ENCODE peak calls at places on chromosomes 7 and 10, in six cellular contexts. One of them, this sample, is unnamed.

GRCh38 chr7:322708-323111 is 32.7 kb downstream of the FOXL3 start:
- DNase-seq in substantia nigra: no peak
- DNase-seq in NCI-H187: no peak
- DNase-seq in MCF 10A: no peak
- DNase-seq in CD8-positive, alpha-beta T cell: no peak
- DNase-seq in activated naive CD4-positive, alpha-beta T cell treated with anti-CD3 and anti-CD28 coated beads, Interleukin-2, amount 50 U/mL, for 16 hours: no peak
- DNase-seq in this sample: peak; percentile 67

GRCh38 chr10:35331894-35332640 is 4.2 kb upstream of the CCNY start:
- DNase-seq in activated naive CD4-positive, alpha-beta T cell treated with anti-CD3 and anti-CD28 coated beads, Interleukin-2, amount 50 U/mL, for 16 hours: no peak
- DNase-seq in MCF 10A: peak; percentile 97
- DNase-seq in CD8-positive, alpha-beta T cell: no peak
- DNase-seq in NCI-H187: no peak
- DNase-seq in substantia nigra: no peak
- DNase-seq in this sample: no peak

GRCh38 chr7:30135551-30136271 is 925 bp downstream of the MTURN start:
- DNase-seq in CD8-positive, alpha-beta T cell: peak; percentile 68
- DNase-seq in activated naive CD4-positive, alpha-beta T cell treated with anti-CD3 and anti-CD28 coated beads, Interleukin-2, amount 50 U/mL, for 16 hours: peak; percentile 68
- DNase-seq in substantia nigra: peak; percentile 51
- DNase-seq in MCF 10A: peak; percentile 41
- DNase-seq in NCI-H187: peak; percentile 26
- DNase-seq in this sample: peak; percentile 93

GRCh38 chr7:29255839-29256782 is 61.5 kb downstream of the CHN2 start:
- DNase-seq in CD8-positive, alpha-beta T cell: no peak
- DNase-seq in MCF 10A: peak; percentile 48
- DNase-seq in NCI-H187: no peak
- DNase-seq in substantia nigra: no peak
- DNase-seq in activated naive CD4-positive, alpha-beta T cell treated with anti-CD3 and anti-CD28 coated beads, Interleukin-2, amount 50 U/mL, for 16 hours: no peak
- DNase-seq in this sample: no peak

GRCh38 chr10:13784067-13784466 is 197.3 kb downstream of the PRPF18 start:
- DNase-seq in CD8-positive, alpha-beta T cell: peak; percentile 50
- DNase-seq in NCI-H187: no peak
- DNase-seq in activated naive CD4-positive, alpha-beta T cell treated with anti-CD3 and anti-CD28 coated beads, Interleukin-2, amount 50 U/mL, for 16 hours: peak; percentile 24
- DNase-seq in MCF 10A: peak; percentile 40
- DNase-seq in substantia nigra: no peak
- DNase-seq in this sample: no peak

GRCh38 chr7:158023563-158024350 is 563.9 kb downstream of the PTPRN2 start:
- DNase-seq in NCI-H187: no peak
- DNase-seq in activated naive CD4-positive, alpha-beta T cell treated with anti-CD3 and anti-CD28 coated beads, Interleukin-2, amount 50 U/mL, for 16 hours: no peak
- DNase-seq in substantia nigra: no peak
- DNase-seq in MCF 10A: no peak
- DNase-seq in CD8-positive, alpha-beta T cell: no peak
- DNase-seq in this sample: no peak

GRCh38 chr10:6486280-6486679 is 93.8 kb downstream of the PRKCQ start:
- DNase-seq in activated naive CD4-positive, alpha-beta T cell treated with anti-CD3 and anti-CD28 coated beads, Interleukin-2, amount 50 U/mL, for 16 hours: no peak
- DNase-seq in NCI-H187: no peak
- DNase-seq in CD8-positive, alpha-beta T cell: no peak
- DNase-seq in substantia nigra: no peak
- DNase-seq in MCF 10A: no peak
- DNase-seq in this sample: no peak

GRCh38 chr7:20307119-20307518 is 23.6 kb upstream of the ITGB8 start:
- DNase-seq in substantia nigra: no peak
- DNase-seq in MCF 10A: no peak
- DNase-seq in NCI-H187: no peak
- DNase-seq in CD8-positive, alpha-beta T cell: no peak
- DNase-seq in activated naive CD4-positive, alpha-beta T cell treated with anti-CD3 and anti-CD28 coated beads, Interleukin-2, amount 50 U/mL, for 16 hours: no peak
- DNase-seq in this sample: no peak

GRCh38 chr7:101299511-101300464 is 21.8 kb downstream of the IFT22 start:
- DNase-seq in MCF 10A: no peak
- DNase-seq in substantia nigra: no peak
- DNase-seq in activated naive CD4-positive, alpha-beta T cell treated with anti-CD3 and anti-CD28 coated beads, Interleukin-2, amount 50 U/mL, for 16 hours: peak; percentile 12
- DNase-seq in NCI-H187: no peak
- DNase-seq in CD8-positive, alpha-beta T cell: no peak
- DNase-seq in this sample: no peak

GRCh38 chr10:17209931-17210330 is 8.5 kb upstream of the TRDMT1 start:
- DNase-seq in substantia nigra: no peak
- DNase-seq in MCF 10A: no peak
- DNase-seq in activated naive CD4-positive, alpha-beta T cell treated with anti-CD3 and anti-CD28 coated beads, Interleukin-2, amount 50 U/mL, for 16 hours: no peak
- DNase-seq in NCI-H187: no peak
- DNase-seq in CD8-positive, alpha-beta T cell: no peak
- DNase-seq in this sample: no peak

GRCh38 chr10:96667401-96667800 is 52.9 kb downstream of the PIK3AP1 start:
- DNase-seq in substantia nigra: no peak
- DNase-seq in NCI-H187: no peak
- DNase-seq in CD8-positive, alpha-beta T cell: no peak
- DNase-seq in activated naive CD4-positive, alpha-beta T cell treated with anti-CD3 and anti-CD28 coated beads, Interleukin-2, amount 50 U/mL, for 16 hours: no peak
- DNase-seq in MCF 10A: no peak
- DNase-seq in this sample: no peak

This sample was measured in posterior cingulate gyrus.